ENCODE peak calls at places on chromosomes 1 and 21, in four cellular contexts. N is bronchial epithelial cell, U is ovary, D is A549. V is an unnamed sample.

GRCh38 chr1:58981392-58981791 is 197.5 kb upstream of the JUN start:
- DNase-seq in N (no peak), U (no peak), D (no peak), V (no peak)

GRCh38 chr1:115651391-115651790 is 9.6 kb downstream of the VANGL1 start:
- DNase-seq in N (no peak), U (no peak), D (no peak), V (no peak)

GRCh38 chr1:40868051-40868723 is 6.0 kb upstream of the CITED4 start:
- DNase-seq in N (peak), U (no peak), D (peak), V (no peak)

GRCh38 chr1:241499910-241500309 is 19.6 kb downstream of the FH start:
- DNase-seq in U (no peak), D (peak), N (peak), V (no peak)

GRCh38 chr1:211703812-211704566 is 28.6 kb upstream of the NEK2 start:
- DNase-seq in N (no peak), U (no peak), D (no peak), V (no peak)

GRCh38 chr1:111679541-111679940 is 59.7 kb downstream of the INKA2 start:
- DNase-seq in D (no peak), U (no peak), N (no peak), V (no peak)

GRCh38 chr21:36804867-36805611 is 106.1 kb downstream of the SIM2 start:
- DNase-seq in N (no peak), U (no peak), D (no peak), V (no peak)

GRCh38 chr21:38988211-38989096 is 182.7 kb downstream of the ETS2 start:
- DNase-seq in D (no peak), U (no peak), N (peak), V (no peak)

GRCh38 chr1:16903054-16903453 is 7.3 kb downstream of the RNU1-2 start:
- DNase-seq in N (peak), D (no peak), U (no peak), V (no peak)

GRCh38 chr1:71191520-71191919 is 110.7 kb upstream of the ZRANB2 start:
- DNase-seq in U (no peak), N (no peak), D (no peak), V (no peak)

GRCh38 chr1:226497276-226497833 is 51.2 kb upstream of the STUM start:
- DNase-seq in U (no peak), N (no peak), D (no peak), V (no peak)

GRCh38 chr1:209802117-209802779 is 3.7 kb downstream of the IRF6 start:
- DNase-seq in D (no peak), U (no peak), N (no peak), V (no peak)

GRCh38 chr1:95116666-95117206 is 419 bp upstream of the TLCD4 start:
- DNase-seq in N (peak), U (peak), D (peak), V (peak)

GRCh38 chr1:154431586-154432373 is 26.6 kb downstream of the IL6R start:
- DNase-seq in D (no peak), N (peak), U (no peak), V (no peak)

GRCh38 chr1:21638531-21639341 is 30.4 kb downstream of the RAP1GAP start:
- DNase-seq in U (no peak), N (peak), D (peak), V (peak)

GRCh38 chr21:44927587-44928461 is 7.1 kb upstream of the ITGB2 start:
- DNase-seq in U (no peak), N (peak), D (peak), V (no peak)

GRCh38 chr1:156319664-156320063 is 18.4 kb downstream of the CCT3 start:
- DNase-seq in U (no peak), N (peak), D (peak), V (no peak)

GRCh38 chr1:215228193-215228592 is 145.7 kb downstream of the KCNK2 start:
- DNase-seq in N (no peak), D (no peak), U (no peak), V (no peak)

GRCh38 chr1:10504259-10504658 is 29.5 kb downstream of the PEX14 start:
- DNase-seq in U (no peak), D (no peak), N (no peak), V (no peak)

GRCh38 chr1:30718636-30719405 is 4.6 kb downstream of the MATN1 start:
- DNase-seq in U (peak), N (peak), D (peak), V (peak)

GRCh38 chr1:146007048-146007784 is 10.8 kb upstream of the TXNIP start:
- DNase-seq in U (no peak), D (peak), N (peak), V (peak)

GRCh38 chr1:183543619-183544204 is 46.5 kb downstream of the NCF2 start:
- DNase-seq in N (peak), U (no peak), D (peak), V (peak)

GRCh38 chr21:37654596-37654995 is 261.7 kb downstream of the KCNJ6 start:
- DNase-seq in N (no peak), D (no peak), U (no peak), V (no peak)

GRCh38 chr1:115225993-115226700 is 111.9 kb downstream of the NGF start:
- DNase-seq in D (no peak), N (no peak), U (no peak), V (no peak)

GRCh38 chr1:35619237-35620121 is 21.8 kb downstream of the PSMB2 start:
- DNase-seq in D (no peak), U (no peak), N (no peak), V (no peak)

GRCh38 chr1:179881642-179882252 is 338 bp upstream of the TOR1AIP1 start:
- DNase-seq in D (peak), U (no peak), N (no peak), V (peak)

GRCh38 chr1:166165661-166166399 is 971 bp downstream of the FAM78B start:
- DNase-seq in D (no peak), N (no peak), U (peak), V (no peak)

GRCh38 chr1:81379430-81379829 is 421.3 kb upstream of the ADGRL2 start:
- DNase-seq in U (no peak), D (no peak), N (no peak), V (no peak)

V was measured in HCT116.